ENCODE peak calls at places on chromosome 1, in four cellular contexts. One of them, this sample, is unnamed.

GRCh38 chr1:20096840-20097447 is 22.4 kb downstream of the PLA2G2D start:
- DNase-seq in IMR-90: no peak
- DNase-seq in K562: no peak
- DNase-seq in GM12878: no peak
- DNase-seq in this sample: no peak

GRCh38 chr1:156074661-156075060 is 7.6 kb downstream of the MEX3A start:
- DNase-seq in IMR-90: no peak
- DNase-seq in K562: no peak
- DNase-seq in GM12878: no peak
- DNase-seq in this sample: no peak

GRCh38 chr1:113913312-113913668 is 8.2 kb downstream of the DCLRE1B start:
- DNase-seq in IMR-90: no peak
- DNase-seq in K562: peak
- DNase-seq in GM12878: no peak
- DNase-seq in this sample: no peak

GRCh38 chr1:145706282-145706681 is 886 bp downstream of the PDZK1 start:
- DNase-seq in IMR-90: peak
- DNase-seq in K562: no peak
- DNase-seq in GM12878: no peak
- DNase-seq in this sample: no peak

GRCh38 chr1:206586501-206587445 is 25.5 kb downstream of the EIF2D start:
- DNase-seq in IMR-90: no peak
- DNase-seq in K562: no peak
- DNase-seq in GM12878: no peak
- DNase-seq in this sample: no peak

GRCh38 chr1:235415008-235415904 is 48.0 kb downstream of the TBCE start:
- DNase-seq in IMR-90: peak
- DNase-seq in K562: peak
- DNase-seq in GM12878: peak
- DNase-seq in this sample: peak

GRCh38 chr1:186753241-186753640 is 73.0 kb upstream of the PTGS2 start:
- DNase-seq in IMR-90: peak
- DNase-seq in K562: no peak
- DNase-seq in GM12878: no peak
- DNase-seq in this sample: no peak

GRCh38 chr1:207304710-207305151 is 16.7 kb upstream of the CD55 start:
- DNase-seq in IMR-90: peak
- DNase-seq in K562: no peak
- DNase-seq in GM12878: no peak
- DNase-seq in this sample: peak

GRCh38 chr1:63636192-63637105 is 43.2 kb downstream of the PGM1 start:
- DNase-seq in IMR-90: no peak
- DNase-seq in K562: no peak
- DNase-seq in GM12878: no peak
- DNase-seq in this sample: no peak

GRCh38 chr1:224874775-224875174 is 54.7 kb upstream of the DNAH14 start:
- DNase-seq in IMR-90: no peak
- DNase-seq in K562: no peak
- DNase-seq in GM12878: no peak
- DNase-seq in this sample: no peak

GRCh38 chr1:186099362-186100064 is 275.5 kb downstream of the TPR start:
- DNase-seq in IMR-90: no peak
- DNase-seq in K562: no peak
- DNase-seq in GM12878: no peak
- DNase-seq in this sample: no peak

GRCh38 chr1:67367370-67368345 is 60.0 kb downstream of the IL12RB2 start:
- DNase-seq in IMR-90: peak
- DNase-seq in K562: peak
- DNase-seq in GM12878: no peak
- DNase-seq in this sample: peak

GRCh38 chr1:223716302-223716862 is 4.0 kb downstream of the CAPN2 start:
- DNase-seq in IMR-90: no peak
- DNase-seq in K562: no peak
- DNase-seq in GM12878: peak
- DNase-seq in this sample: no peak

GRCh38 chr1:225424562-225425210 is 3.2 kb downstream of the LBR start:
- DNase-seq in IMR-90: peak
- DNase-seq in K562: no peak
- DNase-seq in GM12878: no peak
- DNase-seq in this sample: no peak

GRCh38 chr1:41073971-41074370 is 52.4 kb upstream of the SLFNL1 start:
- DNase-seq in IMR-90: peak
- DNase-seq in K562: no peak
- DNase-seq in GM12878: no peak
- DNase-seq in this sample: peak

GRCh38 chr1:192808588-192809285 is at the start of gene RGS2:
- DNase-seq in IMR-90: peak
- DNase-seq in K562: peak
- DNase-seq in GM12878: peak
- DNase-seq in this sample: peak

GRCh38 chr1:186762653-186763052 is 66.1 kb upstream of the PLA2G4A start:
- DNase-seq in IMR-90: no peak
- DNase-seq in K562: no peak
- DNase-seq in GM12878: no peak
- DNase-seq in this sample: no peak

GRCh38 chr1:87121732-87122163 is 206.9 kb upstream of the LMO4 start:
- DNase-seq in IMR-90: peak
- DNase-seq in K562: no peak
- DNase-seq in GM12878: no peak
- DNase-seq in this sample: no peak

GRCh38 chr1:17292299-17293198 is 15.4 kb upstream of the PADI4 start:
- DNase-seq in IMR-90: no peak
- DNase-seq in K562: no peak
- DNase-seq in GM12878: no peak
- DNase-seq in this sample: no peak

GRCh38 chr1:179781962-179782361 is 38.9 kb downstream of the FAM163A start:
- DNase-seq in IMR-90: peak
- DNase-seq in K562: no peak
- DNase-seq in GM12878: no peak
- DNase-seq in this sample: no peak

GRCh38 chr1:172143384-172144025 is 277.0 kb upstream of the C1orf105 start:
- DNase-seq in IMR-90: peak
- DNase-seq in K562: no peak
- DNase-seq in GM12878: no peak
- DNase-seq in this sample: peak

GRCh38 chr1:44485229-44485932 is 80.3 kb downstream of the RNF220 start:
- DNase-seq in IMR-90: peak
- DNase-seq in K562: peak
- DNase-seq in GM12878: no peak
- DNase-seq in this sample: peak

GRCh38 chr1:36134805-36135339 is 9.8 kb upstream of the COL8A2 start:
- DNase-seq in IMR-90: peak
- DNase-seq in K562: peak
- DNase-seq in GM12878: no peak
- DNase-seq in this sample: peak

DNA sequence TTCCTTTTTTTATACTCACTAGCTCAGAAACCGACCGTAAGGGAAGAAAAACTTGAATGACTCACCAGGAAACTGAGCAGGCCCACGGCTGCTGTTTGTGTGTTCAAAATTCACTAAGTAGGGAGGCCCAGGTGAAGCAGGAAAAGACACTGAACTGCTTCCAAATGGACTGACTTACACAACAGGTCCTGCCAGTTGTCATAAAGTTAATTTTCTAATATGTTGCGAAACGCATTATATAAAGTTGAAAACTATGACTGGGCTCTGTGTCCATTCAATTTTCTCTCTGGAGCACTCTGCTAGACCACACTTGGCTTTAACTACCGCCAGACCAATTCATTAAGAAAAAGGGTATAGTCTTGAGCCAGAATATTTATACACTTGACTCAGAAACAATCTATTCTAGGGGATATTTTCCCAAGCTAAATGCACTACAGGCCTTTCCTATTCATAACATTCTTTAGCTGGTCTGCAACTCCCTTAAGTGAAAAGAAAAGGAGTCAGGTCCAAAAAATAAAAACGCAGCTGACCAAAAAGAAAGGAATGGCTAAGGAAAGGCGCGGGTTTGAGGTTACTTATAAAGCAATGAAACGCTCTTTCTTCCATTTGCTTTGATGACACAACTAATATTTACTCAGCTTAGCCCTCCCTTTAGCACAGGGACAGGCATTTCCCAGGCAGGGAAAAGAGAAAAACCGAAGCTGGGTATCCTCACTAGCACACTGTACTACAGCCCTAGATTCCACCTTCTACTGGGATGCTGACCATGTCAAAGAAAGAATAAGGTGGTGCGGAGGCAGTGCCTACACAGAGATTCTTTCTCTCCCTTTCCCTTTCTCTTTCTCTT is 306.3 kb upstream of the ESRRG start:
- DNase-seq in IMR-90: peak
- DNase-seq in K562: no peak
- DNase-seq in GM12878: no peak
- DNase-seq in this sample: no peak
- TF ChIP-seq FOS in IMR-90: peak
- TF ChIP-seq FOS in K562: no peak
- TF ChIP-seq FOS in GM12878: no peak
- TF ChIP-seq FOS in this sample: no peak

GRCh38 chr1:222622765-222623164 is 4.9 kb downstream of the MIA3 start:
- DNase-seq in IMR-90: no peak
- DNase-seq in K562: no peak
- DNase-seq in GM12878: no peak
- DNase-seq in this sample: no peak
- TF ChIP-seq FOS in IMR-90: no peak
- TF ChIP-seq FOS in K562: no peak
- TF ChIP-seq FOS in GM12878: no peak
- TF ChIP-seq FOS in this sample: no peak

DNA sequence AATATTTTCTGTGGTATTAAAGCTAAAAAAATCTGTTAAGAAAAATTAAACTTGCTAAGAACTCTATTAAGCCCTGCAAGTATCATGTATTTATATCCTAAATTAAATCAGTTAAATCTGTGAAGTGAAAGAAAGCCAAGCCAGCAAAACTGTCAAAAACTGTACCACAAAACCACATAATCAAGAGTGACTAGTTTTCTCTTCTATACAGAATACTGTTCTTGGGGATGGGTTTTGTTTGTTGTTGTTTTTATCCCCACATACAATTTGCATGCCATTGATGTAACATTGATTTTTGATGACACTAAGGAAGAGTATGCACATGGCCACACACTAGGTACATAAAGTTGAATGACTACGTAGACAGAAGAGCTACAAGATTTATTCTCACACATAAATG is 20.4 kb downstream of the DPH5 start:
- DNase-seq in IMR-90: no peak
- DNase-seq in K562: no peak
- DNase-seq in GM12878: no peak
- DNase-seq in this sample: no peak
- TF ChIP-seq FOS in IMR-90: no peak
- TF ChIP-seq FOS in K562: no peak
- TF ChIP-seq FOS in GM12878: no peak
- TF ChIP-seq FOS in this sample: no peak

GRCh38 chr1:30942326-30942978 is 33.9 kb upstream of the SDC3 start:
- DNase-seq in IMR-90: no peak
- DNase-seq in K562: no peak
- DNase-seq in GM12878: no peak
- DNase-seq in this sample: peak
- TF ChIP-seq FOS in IMR-90: no peak
- TF ChIP-seq FOS in K562: no peak
- TF ChIP-seq FOS in GM12878: no peak
- TF ChIP-seq FOS in this sample: no peak

GRCh38 chr1:6342031-6342430 is 51.5 kb downstream of the ACOT7 start:
- DNase-seq in IMR-90: no peak
- DNase-seq in K562: no peak
- DNase-seq in GM12878: no peak
- DNase-seq in this sample: no peak
- TF ChIP-seq FOS in IMR-90: no peak
- TF ChIP-seq FOS in K562: no peak
- TF ChIP-seq FOS in GM12878: no peak
- TF ChIP-seq FOS in this sample: no peak

GRCh38 chr1:26731233-26731902 is 35.6 kb downstream of the ARID1A start:
- DNase-seq in IMR-90: no peak
- DNase-seq in K562: no peak
- DNase-seq in GM12878: no peak
- DNase-seq in this sample: no peak

GRCh38 chr1:26726784-26727183 is 31.0 kb downstream of the ARID1A start:
- DNase-seq in IMR-90: no peak
- DNase-seq in K562: no peak
- DNase-seq in GM12878: no peak
- DNase-seq in this sample: no peak

GRCh38 chr1:26729633-26730032 is 33.8 kb downstream of the ARID1A start:
- DNase-seq in IMR-90: no peak
- DNase-seq in K562: no peak
- DNase-seq in GM12878: no peak
- DNase-seq in this sample: no peak

GRCh38 chr1:26730695-26731094 is 34.9 kb downstream of the ARID1A start:
- DNase-seq in IMR-90: peak
- DNase-seq in K562: no peak
- DNase-seq in GM12878: no peak
- DNase-seq in this sample: no peak

GRCh38 chr1:26728645-26729044 is 32.8 kb downstream of the ARID1A start:
- DNase-seq in IMR-90: no peak
- DNase-seq in K562: no peak
- DNase-seq in GM12878: no peak
- DNase-seq in this sample: no peak
- TF ChIP-seq FOS in IMR-90: no peak
- TF ChIP-seq FOS in K562: no peak
- TF ChIP-seq FOS in GM12878: no peak
- TF ChIP-seq FOS in this sample: no peak

GRCh38 chr1:52709016-52709415 is 10.9 kb upstream of the COA7 start:
- DNase-seq in IMR-90: no peak
- DNase-seq in K562: no peak
- DNase-seq in GM12878: no peak
- DNase-seq in this sample: peak
- TF ChIP-seq FOS in IMR-90: no peak
- TF ChIP-seq FOS in K562: no peak
- TF ChIP-seq FOS in GM12878: no peak
- TF ChIP-seq FOS in this sample: no peak

GRCh38 chr1:231918239-231919015 is 291.8 kb downstream of the DISC1 start:
- DNase-seq in IMR-90: peak
- DNase-seq in K562: no peak
- DNase-seq in GM12878: peak
- DNase-seq in this sample: no peak
- TF ChIP-seq FOS in IMR-90: no peak
- TF ChIP-seq FOS in K562: no peak
- TF ChIP-seq FOS in GM12878: no peak
- TF ChIP-seq FOS in this sample: no peak

GRCh38 chr1:201486158-201486557 is 17.2 kb upstream of the PHLDA3 start:
- DNase-seq in IMR-90: peak
- DNase-seq in K562: peak
- DNase-seq in GM12878: no peak
- DNase-seq in this sample: peak
- TF ChIP-seq FOS in IMR-90: no peak
- TF ChIP-seq FOS in K562: no peak
- TF ChIP-seq FOS in GM12878: no peak
- TF ChIP-seq FOS in this sample: no peak